ENCODE peak calls at places on chromosomes 4 and X, in six cellular contexts. One of them, this sample, is unnamed.
A peak's percentile ranks its signal among the peaks of the same experiment; 100 is the strongest.

GRCh38 chr4:87060957-87061356 is 126.1 kb downstream of the AFF1 start:
- DNase-seq in iPS-NIHi11: no peak
- DNase-seq in cardiac fibroblast: no peak
- DNase-seq in NCI-H2171 treated with DMSO at 0.1 percent for 48 hours: no peak
- DNase-seq in amniotic stem cell: no peak
- DNase-seq in NCI-H1694 treated with DMSO at 0.1 percent for 48 hours: no peak
- DNase-seq in this sample: no peak

GRCh38 chr4:143281507-143282169 is 55.0 kb upstream of the GAB1 start:
- DNase-seq in iPS-NIHi11: no peak
- DNase-seq in cardiac fibroblast: no peak
- DNase-seq in NCI-H2171 treated with DMSO at 0.1 percent for 48 hours: no peak
- DNase-seq in amniotic stem cell: no peak
- DNase-seq in NCI-H1694 treated with DMSO at 0.1 percent for 48 hours: no peak
- DNase-seq in this sample: no peak

GRCh38 chr4:139892973-139893736 is 227.5 kb downstream of the MGST2 start:
- DNase-seq in iPS-NIHi11: no peak
- DNase-seq in cardiac fibroblast: no peak
- DNase-seq in NCI-H2171 treated with DMSO at 0.1 percent for 48 hours: peak; percentile 17
- DNase-seq in amniotic stem cell: no peak
- DNase-seq in NCI-H1694 treated with DMSO at 0.1 percent for 48 hours: no peak
- DNase-seq in this sample: no peak

GRCh38 chr4:5165419-5166369 is 114.4 kb downstream of the STK32B start:
- DNase-seq in iPS-NIHi11: peak; percentile 45
- DNase-seq in cardiac fibroblast: peak; percentile 57
- DNase-seq in NCI-H2171 treated with DMSO at 0.1 percent for 48 hours: no peak
- DNase-seq in amniotic stem cell: peak; percentile 22
- DNase-seq in NCI-H1694 treated with DMSO at 0.1 percent for 48 hours: no peak
- DNase-seq in this sample: no peak

GRCh38 chr4:7557447-7557846 is 122.7 kb upstream of the PSAPL1 start:
- DNase-seq in iPS-NIHi11: no peak
- DNase-seq in cardiac fibroblast: peak; percentile 9
- DNase-seq in NCI-H2171 treated with DMSO at 0.1 percent for 48 hours: no peak
- DNase-seq in amniotic stem cell: peak; percentile 92
- DNase-seq in NCI-H1694 treated with DMSO at 0.1 percent for 48 hours: no peak
- DNase-seq in this sample: no peak

GRCh38 chr4:145679520-145679919 is 426 bp upstream of the C4orf51 start:
- DNase-seq in iPS-NIHi11: peak; percentile 55
- DNase-seq in cardiac fibroblast: peak; percentile 49
- DNase-seq in NCI-H2171 treated with DMSO at 0.1 percent for 48 hours: peak; percentile 74
- DNase-seq in amniotic stem cell: peak; percentile 66
- DNase-seq in NCI-H1694 treated with DMSO at 0.1 percent for 48 hours: no peak
- DNase-seq in this sample: peak; percentile 69

GRCh38 chr4:164937576-164938270 is 39.7 kb downstream of the TRIM61 start:
- DNase-seq in iPS-NIHi11: peak; percentile 22
- DNase-seq in cardiac fibroblast: peak; percentile 50
- DNase-seq in NCI-H2171 treated with DMSO at 0.1 percent for 48 hours: no peak
- DNase-seq in amniotic stem cell: no peak
- DNase-seq in NCI-H1694 treated with DMSO at 0.1 percent for 48 hours: no peak
- DNase-seq in this sample: no peak

GRCh38 chr4:106707776-106708603 is 328.1 kb downstream of the DKK2 start:
- DNase-seq in iPS-NIHi11: no peak
- DNase-seq in cardiac fibroblast: no peak
- DNase-seq in NCI-H2171 treated with DMSO at 0.1 percent for 48 hours: no peak
- DNase-seq in amniotic stem cell: no peak
- DNase-seq in NCI-H1694 treated with DMSO at 0.1 percent for 48 hours: no peak
- DNase-seq in this sample: no peak

GRCh38 chrX:51420610-51421009 is 75.8 kb downstream of the NUDT11 start:
- DNase-seq in iPS-NIHi11: peak; percentile 24
- DNase-seq in cardiac fibroblast: peak; percentile 52
- DNase-seq in NCI-H2171 treated with DMSO at 0.1 percent for 48 hours: peak; percentile 26
- DNase-seq in amniotic stem cell: peak; percentile 47
- DNase-seq in NCI-H1694 treated with DMSO at 0.1 percent for 48 hours: peak; percentile 1
- DNase-seq in this sample: no peak

GRCh38 chr4:42142586-42142985 is 9.9 kb downstream of the BEND4 start:
- DNase-seq in iPS-NIHi11: no peak
- DNase-seq in cardiac fibroblast: peak; percentile 3
- DNase-seq in NCI-H2171 treated with DMSO at 0.1 percent for 48 hours: no peak
- DNase-seq in amniotic stem cell: no peak
- DNase-seq in NCI-H1694 treated with DMSO at 0.1 percent for 48 hours: no peak
- DNase-seq in this sample: no peak

GRCh38 chrX:20514358-20514757 is 247.6 kb upstream of the RPS6KA3 start:
- DNase-seq in iPS-NIHi11: no peak
- DNase-seq in cardiac fibroblast: peak; percentile 64
- DNase-seq in NCI-H2171 treated with DMSO at 0.1 percent for 48 hours: no peak
- DNase-seq in amniotic stem cell: peak; percentile 43
- DNase-seq in NCI-H1694 treated with DMSO at 0.1 percent for 48 hours: no peak
- DNase-seq in this sample: no peak

GRCh38 chr4:122827258-122827887 is 742 bp downstream of the FGF2 start:
- DNase-seq in iPS-NIHi11: peak; percentile 57
- DNase-seq in cardiac fibroblast: peak; percentile 56
- DNase-seq in NCI-H2171 treated with DMSO at 0.1 percent for 48 hours: peak; percentile 19
- DNase-seq in amniotic stem cell: no peak
- DNase-seq in NCI-H1694 treated with DMSO at 0.1 percent for 48 hours: no peak
- DNase-seq in this sample: peak; percentile 73

GRCh38 chr4:165191814-165192499 is 15.4 kb upstream of the KLHL2 start:
- DNase-seq in iPS-NIHi11: no peak
- DNase-seq in cardiac fibroblast: no peak
- DNase-seq in NCI-H2171 treated with DMSO at 0.1 percent for 48 hours: no peak
- DNase-seq in amniotic stem cell: no peak
- DNase-seq in NCI-H1694 treated with DMSO at 0.1 percent for 48 hours: no peak
- DNase-seq in this sample: no peak

GRCh38 chrX:149877636-149878035 is 3.3 kb upstream of the MAGEA8 start:
- DNase-seq in iPS-NIHi11: no peak
- DNase-seq in cardiac fibroblast: no peak
- DNase-seq in NCI-H2171 treated with DMSO at 0.1 percent for 48 hours: no peak
- DNase-seq in amniotic stem cell: no peak
- DNase-seq in NCI-H1694 treated with DMSO at 0.1 percent for 48 hours: no peak
- DNase-seq in this sample: no peak

GRCh38 chr4:161522031-161522430 is 641.8 kb downstream of the FSTL5 start:
- DNase-seq in iPS-NIHi11: no peak
- DNase-seq in cardiac fibroblast: peak; percentile 22
- DNase-seq in NCI-H2171 treated with DMSO at 0.1 percent for 48 hours: peak; percentile 80
- DNase-seq in amniotic stem cell: no peak
- DNase-seq in NCI-H1694 treated with DMSO at 0.1 percent for 48 hours: no peak
- DNase-seq in this sample: no peak

GRCh38 chr4:152634110-152634760 is 45.6 kb downstream of the TMEM154 start:
- DNase-seq in iPS-NIHi11: no peak
- DNase-seq in cardiac fibroblast: no peak
- DNase-seq in NCI-H2171 treated with DMSO at 0.1 percent for 48 hours: peak; percentile 21
- DNase-seq in amniotic stem cell: no peak
- DNase-seq in NCI-H1694 treated with DMSO at 0.1 percent for 48 hours: peak; percentile 5
- DNase-seq in this sample: no peak

GRCh38 chr4:77076889-77077635 is 1.3 kb upstream of the CCNI start:
- DNase-seq in iPS-NIHi11: no peak
- DNase-seq in cardiac fibroblast: no peak
- DNase-seq in NCI-H2171 treated with DMSO at 0.1 percent for 48 hours: no peak
- DNase-seq in amniotic stem cell: no peak
- DNase-seq in NCI-H1694 treated with DMSO at 0.1 percent for 48 hours: no peak
- DNase-seq in this sample: no peak

GRCh38 chr4:52201705-52202104 is 150.6 kb downstream of the SPATA18 start:
- DNase-seq in iPS-NIHi11: peak; percentile 23
- DNase-seq in cardiac fibroblast: no peak
- DNase-seq in NCI-H2171 treated with DMSO at 0.1 percent for 48 hours: no peak
- DNase-seq in amniotic stem cell: no peak
- DNase-seq in NCI-H1694 treated with DMSO at 0.1 percent for 48 hours: no peak
- DNase-seq in this sample: no peak

GRCh38 chrX:151970661-151971060 is 3.8 kb downstream of the GABRE start:
- DNase-seq in iPS-NIHi11: no peak
- DNase-seq in cardiac fibroblast: peak; percentile 95
- DNase-seq in NCI-H2171 treated with DMSO at 0.1 percent for 48 hours: no peak
- DNase-seq in amniotic stem cell: no peak
- DNase-seq in NCI-H1694 treated with DMSO at 0.1 percent for 48 hours: no peak
- DNase-seq in this sample: peak; percentile 83

GRCh38 chrX:131801066-131801465 is 222.0 kb upstream of the STK26 start:
- DNase-seq in iPS-NIHi11: no peak
- DNase-seq in cardiac fibroblast: peak; percentile 23
- DNase-seq in NCI-H2171 treated with DMSO at 0.1 percent for 48 hours: no peak
- DNase-seq in amniotic stem cell: no peak
- DNase-seq in NCI-H1694 treated with DMSO at 0.1 percent for 48 hours: no peak
- DNase-seq in this sample: no peak

GRCh38 chrX:67546496-67547423 is 2.9 kb downstream of the AR start:
- DNase-seq in iPS-NIHi11: no peak
- DNase-seq in cardiac fibroblast: no peak
- DNase-seq in NCI-H2171 treated with DMSO at 0.1 percent for 48 hours: no peak
- DNase-seq in amniotic stem cell: no peak
- DNase-seq in NCI-H1694 treated with DMSO at 0.1 percent for 48 hours: no peak
- DNase-seq in this sample: no peak